ENCODE peak calls at places on chromosomes 12 and 14, in six cellular contexts. R, U, N, L, P and D are unnamed samples.

GRCh38 chr12:88703790-88704189 is 123.5 kb upstream of the KITLG start:
- DNase-seq in R (no peak), U (peak), N (no peak), L (no peak), P (no peak), D (no peak)

GRCh38 chr12:26125451-26126339 is 858 bp upstream of the BHLHE41 start:
- DNase-seq in R (peak), U (peak), N (peak), L (peak), P (peak), D (peak)

GRCh38 chr14:25431211-25432076 is 381.5 kb upstream of the STXBP6 start:
- DNase-seq in R (no peak), U (no peak), N (peak), L (peak), P (peak), D (no peak)

GRCh38 chr14:39566795-39567194 is 134.6 kb upstream of the FBXO33 start:
- DNase-seq in R (no peak), U (no peak), N (no peak), L (no peak), P (no peak), D (no peak)

GRCh38 chr14:66601932-66602578 is 94.1 kb downstream of the GPHN start:
- DNase-seq in R (no peak), U (no peak), N (no peak), L (no peak), P (no peak), D (no peak)

GRCh38 chr12:66837311-66837627 is 158.4 kb upstream of the GRIP1 start:
- DNase-seq in R (no peak), U (no peak), N (no peak), L (no peak), P (no peak), D (no peak)

GRCh38 chr12:2422591-2422990 is 369.8 kb downstream of the CACNA1C start:
- DNase-seq in R (no peak), U (no peak), N (no peak), L (no peak), P (no peak), D (no peak)

GRCh38 chr12:15393037-15393436 is 70.7 kb downstream of the PTPRO start:
- DNase-seq in R (no peak), U (no peak), N (no peak), L (no peak), P (no peak), D (no peak)

GRCh38 chr14:99862111-99862510 is 68.9 kb downstream of the EML1 start:
- DNase-seq in R (no peak), U (peak), N (no peak), L (peak), P (no peak), D (no peak)

GRCh38 chr12:30178948-30179347 is 395.2 kb upstream of the TMTC1 start:
- DNase-seq in R (no peak), U (no peak), N (no peak), L (no peak), P (no peak), D (no peak)

DNA sequence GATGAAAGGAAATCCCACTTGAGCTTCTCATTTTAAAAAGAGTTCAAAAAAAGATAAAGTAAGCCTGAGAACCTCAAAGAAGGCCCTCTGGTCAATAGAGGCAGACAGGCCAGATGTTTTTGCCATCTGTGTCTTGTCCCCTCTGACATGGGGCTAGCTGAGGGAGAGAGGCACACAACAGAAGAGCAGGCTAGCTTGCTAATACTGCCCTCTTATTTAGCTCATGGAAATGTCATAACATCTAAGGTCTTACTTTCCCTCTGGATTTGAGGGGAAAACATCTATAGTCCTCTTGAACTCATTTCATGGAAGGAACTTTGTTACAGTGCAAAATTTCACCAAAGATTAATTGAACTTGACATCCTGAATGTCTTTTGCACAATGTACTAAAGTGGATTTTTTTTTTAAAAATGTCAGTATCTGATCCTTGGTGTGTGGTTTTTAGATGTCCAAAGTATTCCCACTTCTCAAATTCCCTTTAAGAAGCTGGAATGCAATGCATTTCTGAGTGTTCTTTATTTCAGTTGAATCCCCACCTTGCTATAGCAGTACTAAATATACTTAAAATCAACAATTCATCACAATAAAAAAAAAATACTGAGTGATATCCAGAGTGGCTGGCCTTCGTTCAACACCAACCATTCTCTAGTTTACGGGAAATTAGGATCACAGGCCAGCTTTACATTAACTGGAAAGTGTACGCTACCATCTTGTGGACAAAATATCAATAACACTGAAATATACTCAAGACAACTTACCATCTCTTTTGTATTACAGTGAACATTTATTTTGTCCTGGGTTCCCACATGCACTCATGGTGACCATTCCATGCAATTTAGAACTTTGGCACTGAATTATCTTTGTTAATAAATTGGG is 176.6 kb downstream of the PAH start:
- DNase-seq in R (no peak), U (peak), N (no peak), L (peak), P (peak), D (peak)
- TF ChIP-seq CTCF in R (peak), U (no peak), N (no peak), L (peak), P (peak), D (peak)

GRCh38 chr14:76773956-76774355 is 12.7 kb downstream of the VASH1 start:
- DNase-seq in R (no peak), U (no peak), N (no peak), L (no peak), P (no peak), D (no peak)

GRCh38 chr14:76772300-76773187 is 11.3 kb downstream of the VASH1 start:
- DNase-seq in R (no peak), U (peak), N (no peak), L (peak), P (peak), D (no peak)

GRCh38 chr14:76774471-76775158 is 13.3 kb downstream of the VASH1 start:
- DNase-seq in R (no peak), U (no peak), N (no peak), L (no peak), P (no peak), D (no peak)

GRCh38 chr14:76771432-76771980 is 10.2 kb downstream of the VASH1 start:
- DNase-seq in R (no peak), U (no peak), N (no peak), L (no peak), P (no peak), D (no peak)

DNA sequence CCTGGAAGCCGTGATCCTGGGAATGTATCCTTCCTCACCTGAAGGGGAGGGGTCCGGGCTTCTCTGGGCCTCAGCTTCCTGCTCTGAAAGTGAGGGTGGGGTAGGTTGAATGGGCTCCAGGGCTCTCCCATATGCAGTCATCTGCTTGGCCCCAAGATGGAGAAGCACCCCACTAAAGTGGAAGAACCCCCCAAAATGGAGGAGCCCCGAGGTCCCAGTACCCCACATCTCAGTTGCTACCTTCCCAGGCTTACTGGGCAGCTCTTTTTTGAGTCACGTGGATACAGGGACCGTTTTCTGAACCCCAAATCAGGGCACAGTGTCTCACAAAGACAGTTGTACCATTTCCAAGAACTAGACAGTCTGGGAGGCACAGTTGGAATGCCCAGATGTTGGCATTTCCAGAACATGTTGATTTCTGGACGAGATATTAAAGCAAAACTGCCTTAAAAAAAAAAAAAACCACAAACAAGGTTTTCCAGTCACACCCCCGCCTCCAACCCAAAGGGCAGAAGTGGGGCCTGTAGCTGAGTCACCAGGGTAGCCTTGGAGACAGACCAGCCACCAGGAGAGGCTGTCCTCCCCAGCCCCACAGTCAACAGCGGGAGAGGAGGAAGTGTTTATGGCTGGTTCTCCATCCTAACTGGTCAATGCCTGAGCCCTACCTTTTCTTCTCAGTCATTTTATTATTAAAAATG is 12.1 kb downstream of the VASH1 start:
- DNase-seq in R (peak), U (peak), N (no peak), L (peak), P (no peak), D (no peak)
- TF ChIP-seq CTCF in R (no peak), U (peak), N (no peak), L (peak), P (no peak), D (no peak)

DNA sequence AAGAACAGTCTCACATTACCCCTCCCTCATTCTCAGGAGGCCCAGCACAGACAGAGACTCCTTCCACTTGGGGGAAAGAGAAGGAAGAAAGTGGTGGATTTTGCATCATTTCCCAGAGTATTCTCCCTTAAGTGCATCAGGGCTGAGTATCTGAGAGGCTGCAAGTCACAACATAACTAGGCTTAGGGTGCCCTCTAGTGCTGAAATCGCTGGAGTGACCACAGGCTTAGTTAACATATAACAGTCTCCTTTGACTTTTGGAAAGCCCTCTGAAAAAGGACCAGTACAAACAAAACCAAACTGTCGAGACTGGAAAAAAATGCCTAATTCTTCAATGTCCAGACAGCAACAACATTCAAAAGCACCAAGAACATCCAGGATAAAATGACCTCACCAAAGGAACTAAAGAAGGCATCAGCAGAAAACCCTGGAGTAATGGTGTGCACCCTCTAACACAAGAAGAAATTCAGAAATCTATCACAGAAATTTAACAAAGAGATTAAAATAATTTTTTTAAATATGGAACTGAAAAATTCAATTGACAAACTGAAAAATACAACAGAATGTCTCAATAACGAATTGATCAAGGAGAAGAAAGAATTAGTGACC is 412.3 kb downstream of the RPS29 start:
- DNase-seq in R (peak), U (peak), N (peak), L (peak), P (peak), D (peak)
- TF ChIP-seq CTCF in R (peak), U (peak), N (peak), L (peak), P (peak), D (peak)

DNA sequence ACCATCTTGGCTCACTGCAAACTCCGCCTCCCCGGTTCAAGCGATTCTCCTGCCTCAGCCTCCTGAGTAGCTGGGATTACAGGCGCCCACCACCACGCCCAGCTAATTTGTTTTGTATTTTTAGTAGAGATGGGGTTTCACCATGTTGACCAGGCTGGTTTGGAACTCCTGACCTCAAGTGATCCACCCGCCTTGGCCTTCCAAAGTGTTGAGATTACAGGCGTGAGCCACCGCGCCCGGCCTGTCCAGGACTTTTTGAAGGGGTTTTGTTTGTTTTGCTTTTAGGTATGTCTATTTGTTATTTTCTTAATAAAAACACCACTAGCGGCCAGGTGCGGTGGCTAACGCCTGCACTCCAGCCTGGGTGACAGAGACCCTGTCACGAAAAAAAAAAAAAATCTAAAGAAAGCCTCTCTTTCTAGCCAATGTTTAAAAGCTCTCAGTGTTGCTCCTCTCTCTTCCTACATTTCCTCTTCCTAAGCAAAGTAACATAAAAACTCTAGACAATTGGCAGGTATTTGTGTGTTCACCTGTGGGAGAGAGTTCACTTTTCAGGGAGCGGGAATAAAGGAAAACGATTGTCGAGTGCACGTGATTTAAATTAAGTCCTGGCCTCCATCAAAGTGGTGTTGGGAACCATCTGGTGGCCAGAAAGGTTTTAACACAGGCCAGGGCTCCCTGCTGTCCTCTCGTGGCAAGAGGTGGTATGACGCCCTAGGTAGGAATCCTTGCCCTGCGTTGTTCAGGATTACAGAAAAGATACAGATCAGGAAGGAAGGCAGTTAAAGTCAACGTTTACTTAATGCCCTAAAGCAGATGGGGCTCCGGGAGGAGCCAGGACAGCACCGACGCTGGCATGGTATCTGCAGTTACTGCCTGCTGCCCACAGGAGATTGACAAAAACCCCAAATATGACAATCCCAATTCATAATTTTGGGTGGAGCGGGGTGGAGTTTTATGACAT is 36.2 kb upstream of the ATP23 start:
- DNase-seq in R (peak), U (peak), N (peak), L (peak), P (peak), D (peak)
- TF ChIP-seq CTCF in R (peak), U (peak), N (peak), L (peak), P (peak), D (peak)

DNA sequence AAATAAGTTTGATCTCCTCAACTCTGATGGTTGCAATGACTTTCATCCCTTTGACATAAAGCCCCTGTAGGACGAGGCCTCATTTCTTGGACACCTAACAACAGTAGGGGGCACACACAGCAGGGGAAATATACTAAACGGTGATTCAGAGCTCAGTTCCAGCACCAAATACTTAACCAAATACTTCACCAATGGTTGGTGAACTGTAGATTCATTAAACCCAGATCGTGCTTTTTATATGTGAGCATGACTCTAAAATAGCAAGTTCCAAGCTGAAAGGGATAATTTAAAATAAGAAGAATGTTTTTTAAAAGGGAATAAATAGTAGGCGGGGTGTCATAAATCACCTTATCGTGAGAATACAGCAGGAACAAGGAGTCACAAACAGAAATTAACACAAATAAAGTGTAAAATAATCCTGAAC is 53.2 kb downstream of the ATG2B start:
- DNase-seq in R (no peak), U (no peak), N (no peak), L (peak), P (no peak), D (no peak)
- TF ChIP-seq CTCF in R (no peak), U (no peak), N (no peak), L (no peak), P (peak), D (no peak)

GRCh38 chr12:17976202-17976601 is 113.8 kb downstream of the RERGL start:
- DNase-seq in R (no peak), U (no peak), N (peak), L (no peak), P (peak), D (no peak)
- TF ChIP-seq CTCF in R (no peak), U (peak), N (peak), L (no peak), P (peak), D (no peak)